ENCODE peak calls at places on chromosome 15, in ten cellular contexts. E is HCT116, J is stomach, P is HepG2, R is transverse colon, U is Panc1, N is prostate gland, O is sigmoid colon, G is GM12878, B is spleen. C is an unnamed sample.

GRCh38 chr15:91572110-91572509 is 281.4 kb upstream of the SLCO3A1 start:
- DNase-seq in E (no peak), J (peak), P (no peak), R (no peak), U (no peak), N (no peak), O (no peak), G (no peak), B (no peak), C (no peak)

GRCh38 chr15:33207646-33208045 is 13.1 kb upstream of the FMN1 start:
- DNase-seq in E (no peak), J (no peak), P (no peak), R (no peak), U (no peak), N (no peak), O (no peak), G (no peak), B (no peak), C (no peak)

GRCh38 chr15:38688761-38689160 is 124.1 kb upstream of the RASGRP1 start:
- DNase-seq in E (no peak), J (no peak), P (no peak), R (no peak), U (no peak), N (no peak), O (no peak), G (no peak), B (no peak), C (no peak)

GRCh38 chr15:86483936-86484335 is 404.3 kb downstream of the AGBL1 start:
- DNase-seq in E (no peak), J (no peak), P (no peak), R (no peak), U (no peak), N (no peak), O (no peak), G (no peak), B (no peak), C (no peak)

GRCh38 chr15:70356062-70356860 is 258.5 kb upstream of the TLE3 start:
- DNase-seq in E (no peak), J (peak), P (no peak), R (no peak), U (no peak), N (no peak), O (no peak), G (no peak), B (no peak), C (no peak)

GRCh38 chr15:77939851-77940250 is 137.7 kb downstream of the TBC1D2B start:
- DNase-seq in E (no peak), J (no peak), P (no peak), R (no peak), U (no peak), N (no peak), O (no peak), G (no peak), B (no peak), C (no peak)

GRCh38 chr15:85118173-85118572 is 136.5 kb downstream of the PDE8A start:
- DNase-seq in E (no peak), J (no peak), P (no peak), R (no peak), U (no peak), N (no peak), O (no peak), G (no peak), B (no peak), C (no peak)

GRCh38 chr15:37771462-37771861 is 163.0 kb upstream of the TMCO5A start:
- DNase-seq in E (no peak), J (no peak), P (no peak), R (no peak), U (no peak), N (no peak), O (no peak), G (no peak), B (no peak), C (no peak)

GRCh38 chr15:50181983-50182232 is at the start of gene SLC27A2:
- DNase-seq in E (peak), J (peak), P (no peak), R (peak), U (no peak), N (peak), O (no peak), G (no peak), B (no peak), C (peak)

GRCh38 chr15:39207532-39208115 is 373.3 kb upstream of the THBS1 start:
- DNase-seq in E (no peak), J (no peak), P (no peak), R (no peak), U (no peak), N (no peak), O (no peak), G (no peak), B (no peak), C (no peak)

GRCh38 chr15:64828985-64829384 is 3.5 kb upstream of the PIF1 start:
- DNase-seq in E (peak), J (no peak), P (no peak), R (no peak), U (no peak), N (no peak), O (no peak), G (no peak), B (no peak), C (no peak)
- TF ChIP-seq POLR2AphosphoS5 in E (no peak), J (no peak), P (no peak), R (no peak), U (no peak), N (no peak), O (no peak), G (no peak), B (no peak), C (no peak)

GRCh38 chr15:56749982-56750381 is 16.7 kb upstream of the ZNF280D start:
- DNase-seq in E (no peak), J (no peak), P (no peak), R (no peak), U (no peak), N (no peak), O (no peak), G (no peak), B (no peak), C (no peak)
- H3K27ac ChIP-seq in E (no peak), J (no peak), P (no peak), R (no peak), U (no peak), N (no peak), O (no peak), G (no peak), B (no peak), C (no peak)

DNA sequence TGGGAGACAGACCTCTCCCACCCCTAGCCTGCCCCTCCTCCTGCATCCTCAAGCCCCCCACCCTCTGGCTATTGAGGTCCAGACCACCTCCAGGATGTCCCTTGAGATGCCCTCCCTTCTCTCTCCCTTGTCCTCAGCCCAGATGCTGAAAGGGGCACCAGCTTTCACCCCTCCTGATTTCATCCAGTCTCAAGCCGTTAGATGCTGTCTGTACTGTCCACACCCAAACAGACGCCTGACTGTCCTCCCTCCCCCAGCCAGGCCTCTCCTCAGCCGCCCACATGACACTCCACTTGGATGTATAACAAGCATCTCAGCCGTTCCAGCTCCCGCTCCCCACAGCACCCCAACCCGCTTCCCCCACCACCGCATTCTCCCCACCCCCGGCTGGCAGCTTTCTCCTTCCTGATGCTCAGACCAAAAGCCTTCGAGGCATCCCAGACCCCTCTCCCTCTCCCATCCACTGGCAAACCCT is 25.0 kb upstream of the CYP11A1 start:
- DNase-seq in E (no peak), J (no peak), P (no peak), R (no peak), U (no peak), N (no peak), O (no peak), G (no peak), B (no peak), C (no peak)
- TF ChIP-seq POLR2AphosphoS5 in E (no peak), J (no peak), P (no peak), R (no peak), U (no peak), N (no peak), O (no peak), G (no peak), B (no peak), C (no peak)

GRCh38 chr15:64009798-64010241 is 36.5 kb downstream of the DAPK2 start:
- DNase-seq in E (no peak), J (no peak), P (no peak), R (no peak), U (no peak), N (no peak), O (no peak), G (peak), B (no peak), C (no peak)
- H3K27ac ChIP-seq in E (no peak), J (peak), P (no peak), R (peak), U (no peak), N (no peak), O (peak), G (peak), B (peak), C (no peak)

DNA sequence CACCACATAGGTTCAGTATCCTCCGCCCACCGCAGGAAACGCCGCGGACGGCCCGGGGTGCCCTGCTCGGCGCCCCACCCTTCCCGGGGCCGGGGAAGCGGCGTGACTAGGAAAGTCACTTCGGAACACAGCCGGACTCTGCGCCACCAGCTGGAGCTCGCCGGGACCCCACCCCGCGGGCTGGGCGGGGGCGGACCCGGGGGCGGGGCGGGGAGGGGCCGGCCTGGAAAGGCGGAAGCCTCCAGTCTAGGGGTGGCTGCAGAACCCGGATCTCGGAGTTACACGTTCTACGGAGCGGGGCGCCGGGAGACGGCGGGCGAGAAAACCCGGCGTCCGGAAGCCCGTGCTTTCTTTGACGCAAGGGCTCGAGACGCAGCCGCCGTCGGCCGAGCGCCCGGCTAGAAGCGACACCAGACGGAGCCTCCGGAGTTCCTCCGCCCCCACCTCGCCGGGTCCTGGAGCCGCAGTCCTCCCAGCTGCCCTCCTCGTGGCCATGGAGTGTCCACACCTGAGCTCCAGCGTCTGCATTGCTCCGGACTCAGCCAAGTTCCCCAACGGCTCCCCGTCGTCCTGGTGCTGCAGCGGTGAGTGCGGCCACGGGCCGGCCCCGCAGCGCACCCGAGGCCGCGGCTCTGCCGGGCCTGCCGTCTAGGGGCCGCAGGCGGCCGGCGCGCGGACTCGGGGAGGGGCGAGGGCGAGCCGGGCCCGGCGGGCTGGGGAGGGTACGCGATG is at the start of gene USP3:
- DNase-seq in E (peak), J (peak), P (peak), R (peak), U (peak), N (peak), O (peak), G (no peak), B (peak), C (peak)
- TF ChIP-seq POLR2AphosphoS5 in E (peak), J (peak), P (peak), R (peak), U (peak), N (peak), O (peak), G (peak), B (peak), C (peak)

DNA sequence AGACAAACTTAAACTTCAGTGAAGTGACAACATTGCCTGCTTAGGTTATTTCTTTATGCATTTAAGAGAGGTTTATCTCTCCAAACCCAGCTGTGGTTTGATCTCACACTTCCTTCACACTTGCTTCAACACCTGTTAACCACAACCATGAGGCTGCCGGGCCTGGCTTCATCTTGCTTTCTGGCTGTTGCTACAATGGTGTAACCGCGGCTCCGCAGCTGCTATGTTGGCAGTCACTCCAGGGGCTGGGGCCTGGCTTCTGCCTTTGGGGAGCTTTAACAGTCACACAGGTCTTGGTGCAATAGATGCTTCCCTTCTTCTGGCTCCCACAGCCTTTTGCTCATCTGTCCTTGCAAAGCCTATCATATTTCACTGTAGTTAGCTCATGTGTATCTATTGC is 72.9 kb upstream of the MNS1 start:
- DNase-seq in E (no peak), J (peak), P (no peak), R (peak), U (no peak), N (no peak), O (no peak), G (no peak), B (peak), C (peak)
- H3K27ac ChIP-seq in E (no peak), J (no peak), P (no peak), R (no peak), U (no peak), N (no peak), O (no peak), G (no peak), B (no peak), C (no peak)

GRCh38 chr15:68589783-68590710 is 11.3 kb downstream of the CORO2B start:
- DNase-seq in E (no peak), J (no peak), P (no peak), R (no peak), U (no peak), N (no peak), O (no peak), G (no peak), B (peak), C (no peak)
- TF ChIP-seq POLR2AphosphoS5 in E (no peak), J (no peak), P (no peak), R (no peak), U (no peak), N (no peak), O (no peak), G (no peak), B (no peak), C (no peak)